ENCODE peak calls at places on chromosomes 3 and 15, in six cellular contexts. L is fibroblast of mammary gland, M is esophagus muscularis mucosa, U is activated T-helper 1 cell treated with Interleukin-2 at 50 U/mL for 16 hours, E is A172, S is AG08396. T is an unnamed sample.

GRCh38 chr15:30041868-30042267 is 40.9 kb upstream of the GOLGA8J start:
- DNase-seq in L (no peak), M (peak), U (no peak), E (no peak), S (no peak), T (no peak)

GRCh38 chr15:85403745-85404144 is 23.3 kb downstream of the AKAP13 start:
- DNase-seq in L (peak), M (no peak), U (no peak), E (no peak), S (no peak), T (peak)

GRCh38 chr3:87575538-87575937 is 299.2 kb upstream of the POU1F1 start:
- DNase-seq in L (no peak), M (no peak), U (no peak), E (no peak), S (no peak), T (no peak)

GRCh38 chr3:141231923-141232861 is 567 bp downstream of the PXYLP1 start:
- DNase-seq in L (no peak), M (peak), U (no peak), E (no peak), S (peak), T (no peak)

GRCh38 chr3:10470666-10471336 is 34.6 kb downstream of the ATP2B2 start:
- DNase-seq in L (no peak), M (no peak), U (no peak), E (no peak), S (no peak), T (no peak)

GRCh38 chr3:58577269-58577821 is at the start of gene FAM107A:
- DNase-seq in L (peak), M (no peak), U (no peak), E (no peak), S (peak), T (peak)

GRCh38 chr3:144415492-144415891 is 443.9 kb downstream of the DIPK2A start:
- DNase-seq in L (no peak), M (no peak), U (no peak), E (no peak), S (no peak), T (no peak)

GRCh38 chr3:100254168-100254777 is 6.5 kb upstream of the TBC1D23 start:
- DNase-seq in L (peak), M (no peak), U (no peak), E (peak), S (peak), T (peak)

GRCh38 chr15:56168394-56168793 is 75.3 kb downstream of the RFX7 start:
- DNase-seq in L (peak), M (no peak), U (no peak), E (peak), S (no peak), T (peak)

GRCh38 chr15:51331141-51331540 is 7.3 kb downstream of the CYP19A1 start:
- DNase-seq in L (peak), M (no peak), U (no peak), E (peak), S (no peak), T (peak)

GRCh38 chr3:114498779-114499370 is 205.0 kb downstream of the TIGIT start:
- DNase-seq in L (peak), M (no peak), U (no peak), E (peak), S (no peak), T (peak)

GRCh38 chr3:126849768-126850167 is 133.1 kb upstream of the PLXNA1 start:
- DNase-seq in L (no peak), M (peak), U (no peak), E (no peak), S (no peak), T (no peak)